ENCODE peak calls at places on chromosomes 13 and 19, in four cellular contexts. One of them, this sample, is unnamed.

GRCh38 chr19:32674153-32674958 is 624 bp downstream of the ANKRD27 start:
- DNase-seq in K562: no peak
- DNase-seq in GM12878: no peak
- DNase-seq in H1: no peak
- DNase-seq in this sample: no peak

GRCh38 chr19:48961673-48962028 is 3.5 kb upstream of the FTL start:
- DNase-seq in K562: no peak
- DNase-seq in GM12878: no peak
- DNase-seq in H1: no peak
- DNase-seq in this sample: no peak

GRCh38 chr19:16860996-16861395 is 27.8 kb upstream of the F2RL3 start:
- DNase-seq in K562: no peak
- DNase-seq in GM12878: no peak
- DNase-seq in H1: no peak
- DNase-seq in this sample: no peak

GRCh38 chr19:56170261-56170660 is 5.5 kb upstream of the GALP start:
- DNase-seq in H1: no peak
- DNase-seq in GM12878: no peak
- DNase-seq in K562: peak
- DNase-seq in this sample: peak

GRCh38 chr13:72293206-72293605 is 426.2 kb upstream of the DACH1 start:
- DNase-seq in GM12878: no peak
- DNase-seq in H1: no peak
- DNase-seq in K562: no peak
- DNase-seq in this sample: no peak

GRCh38 chr13:27783111-27783510 is 9.2 kb upstream of the GSX1 start:
- DNase-seq in H1: no peak
- DNase-seq in GM12878: no peak
- DNase-seq in K562: no peak
- DNase-seq in this sample: peak

GRCh38 chr13:49454388-49455015 is 10.4 kb downstream of the SETDB2 start:
- DNase-seq in K562: no peak
- DNase-seq in H1: no peak
- DNase-seq in GM12878: no peak
- DNase-seq in this sample: peak

GRCh38 chr19:13149628-13150186 is 468 bp downstream of the STX10 start:
- DNase-seq in H1: no peak
- DNase-seq in K562: no peak
- DNase-seq in GM12878: no peak
- DNase-seq in this sample: no peak

GRCh38 chr19:53809518-53810186 is 14.5 kb downstream of the NLRP12 start:
- DNase-seq in GM12878: no peak
- DNase-seq in H1: peak
- DNase-seq in K562: peak
- DNase-seq in this sample: no peak

GRCh38 chr13:70107498-70108271 is at the start of gene ATXN8OS:
- DNase-seq in GM12878: no peak
- DNase-seq in H1: no peak
- DNase-seq in K562: no peak
- DNase-seq in this sample: no peak

GRCh38 chr13:32946558-32946957 is 69.7 kb upstream of the KL start:
- DNase-seq in GM12878: no peak
- DNase-seq in H1: no peak
- DNase-seq in K562: no peak
- DNase-seq in this sample: no peak

GRCh38 chr19:55384576-55385235 is 614 bp upstream of the TMEM238 start:
- DNase-seq in GM12878: no peak
- DNase-seq in K562: peak
- DNase-seq in H1: no peak
- DNase-seq in this sample: no peak

GRCh38 chr19:29467824-29468401 is 57.9 kb upstream of the VSTM2B start:
- DNase-seq in GM12878: no peak
- DNase-seq in K562: no peak
- DNase-seq in H1: no peak
- DNase-seq in this sample: peak

GRCh38 chr19:18439025-18439909 is 1.3 kb upstream of the ISYNA1 start:
- DNase-seq in K562: no peak
- DNase-seq in GM12878: no peak
- DNase-seq in H1: no peak
- DNase-seq in this sample: peak

GRCh38 chr13:90281709-90282108 is 1065.8 kb upstream of the MIR17HG start:
- DNase-seq in H1: no peak
- DNase-seq in GM12878: no peak
- DNase-seq in K562: no peak
- DNase-seq in this sample: no peak

GRCh38 chr13:36981156-36981743 is 17.9 kb downstream of the ALG5 start:
- DNase-seq in K562: peak
- DNase-seq in H1: no peak
- DNase-seq in GM12878: no peak
- DNase-seq in this sample: peak

GRCh38 chr13:40181203-40181845 is 485.1 kb downstream of the FOXO1 start:
- DNase-seq in GM12878: no peak
- DNase-seq in H1: no peak
- DNase-seq in K562: peak
- DNase-seq in this sample: peak

GRCh38 chr13:110664673-110665072 is 41.2 kb downstream of the CARS2 start:
- DNase-seq in GM12878: no peak
- DNase-seq in K562: no peak
- DNase-seq in H1: no peak
- DNase-seq in this sample: no peak

GRCh38 chr19:54928299-54928698 is 19.0 kb downstream of the NLRP7 start:
- DNase-seq in K562: peak
- DNase-seq in GM12878: no peak
- DNase-seq in H1: no peak
- DNase-seq in this sample: no peak

GRCh38 chr19:48206402-48207093 is 36.1 kb downstream of the ZSWIM9 start:
- DNase-seq in H1: no peak
- DNase-seq in K562: no peak
- DNase-seq in GM12878: no peak
- DNase-seq in this sample: no peak

GRCh38 chr19:2097330-2098327 is 914 bp downstream of the IZUMO4 start:
- DNase-seq in GM12878: no peak
- DNase-seq in K562: no peak
- DNase-seq in H1: no peak
- DNase-seq in this sample: no peak

GRCh38 chr13:51632643-51633357 is 48.5 kb downstream of the WDFY2 start:
- DNase-seq in GM12878: no peak
- DNase-seq in K562: no peak
- DNase-seq in H1: no peak
- DNase-seq in this sample: no peak

GRCh38 chr19:38317104-38317612 is 1.4 kb upstream of the YIF1B start:
- DNase-seq in K562: peak
- DNase-seq in H1: no peak
- DNase-seq in GM12878: no peak
- DNase-seq in this sample: no peak

GRCh38 chr19:42290523-42291436 is 11.2 kb upstream of the PRR19 start:
- DNase-seq in K562: peak
- DNase-seq in GM12878: no peak
- DNase-seq in H1: no peak
- DNase-seq in this sample: no peak

GRCh38 chr13:19056355-19056880 is 125.2 kb downstream of the TUBA3C start:
- DNase-seq in H1: no peak
- DNase-seq in K562: no peak
- DNase-seq in GM12878: no peak
- DNase-seq in this sample: no peak
- TF ChIP-seq CHD1 in H1: no peak
- TF ChIP-seq CHD1 in K562: no peak
- TF ChIP-seq CHD1 in GM12878: no peak
- TF ChIP-seq CHD1 in this sample: no peak

DNA sequence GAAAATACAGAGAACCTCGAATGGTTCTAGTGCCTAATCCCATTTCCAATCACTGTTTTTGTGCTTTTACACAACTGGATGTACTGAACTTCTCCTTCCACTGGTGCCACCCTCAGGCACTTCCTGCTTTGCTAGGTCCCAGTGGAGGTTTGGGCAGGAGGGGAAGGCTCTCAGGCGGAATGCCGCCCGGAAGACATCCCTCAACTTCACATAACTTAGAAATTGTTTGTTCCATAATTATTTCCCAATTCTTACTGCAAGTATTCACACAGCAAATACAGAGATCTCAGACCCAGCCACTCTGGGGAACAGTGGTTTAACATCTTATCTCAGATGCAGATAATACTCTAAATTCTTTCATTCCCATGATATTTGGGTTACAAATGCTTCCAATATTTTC is 195.7 kb upstream of the IPO5 start:
- DNase-seq in K562: no peak
- DNase-seq in H1: no peak
- DNase-seq in GM12878: no peak
- DNase-seq in this sample: no peak
- TF ChIP-seq CHD1 in K562: no peak
- TF ChIP-seq CHD1 in H1: no peak
- TF ChIP-seq CHD1 in GM12878: no peak
- TF ChIP-seq CHD1 in this sample: no peak

GRCh38 chr13:87384099-87384498 is 287.1 kb upstream of the SLITRK5 start:
- DNase-seq in GM12878: no peak
- DNase-seq in H1: no peak
- DNase-seq in K562: no peak
- DNase-seq in this sample: no peak
- TF ChIP-seq CHD1 in GM12878: no peak
- TF ChIP-seq CHD1 in H1: no peak
- TF ChIP-seq CHD1 in K562: no peak
- TF ChIP-seq CHD1 in this sample: no peak

DNA sequence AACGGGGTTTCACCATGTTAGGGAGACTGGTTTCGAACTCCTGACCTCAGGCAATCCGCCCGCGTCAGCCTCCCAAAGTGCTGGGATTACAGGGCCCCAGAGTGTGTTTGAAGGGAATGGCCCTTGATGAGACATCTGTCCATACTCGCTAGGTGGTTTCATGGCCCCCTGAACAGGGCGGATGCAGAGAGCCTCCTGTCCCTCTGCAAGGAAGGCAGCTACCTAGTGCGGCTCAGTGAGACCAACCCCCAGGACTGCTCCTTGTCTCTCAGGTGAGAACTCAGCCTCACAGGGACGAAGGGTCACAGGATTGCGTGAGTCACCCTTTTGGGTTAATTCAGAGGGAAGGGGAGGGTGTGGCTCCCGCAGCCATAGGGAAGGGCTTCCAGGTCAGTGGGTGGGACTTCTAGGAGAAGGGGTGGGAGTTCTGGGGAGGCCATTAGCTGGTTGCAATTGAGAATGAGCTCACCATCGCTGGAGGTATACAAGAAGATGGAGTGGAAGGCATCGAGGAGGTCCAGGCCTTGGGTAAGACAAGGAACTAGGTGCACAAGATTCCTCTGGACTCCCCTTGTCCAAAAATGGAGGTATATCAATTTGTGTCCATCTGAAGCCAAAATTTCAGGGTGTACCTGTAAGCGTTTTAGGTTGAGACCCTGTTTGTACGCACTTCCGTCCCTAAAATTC is 9.2 kb downstream of the SHD start:
- DNase-seq in H1: no peak
- DNase-seq in GM12878: no peak
- DNase-seq in K562: peak
- DNase-seq in this sample: no peak
- TF ChIP-seq CHD1 in H1: no peak
- TF ChIP-seq CHD1 in GM12878: no peak
- TF ChIP-seq CHD1 in K562: no peak
- TF ChIP-seq CHD1 in this sample: no peak

This sample was measured in IMR-90.